ENCODE peak calls at places on chromosomes 12 and 14, in four cellular contexts. E, Y, H and S are unnamed samples.

GRCh38 chr12:6551063-6551461 is 4.8 kb downstream of the IFFO1 start:
- DNase-seq in Y (no peak), H (no peak), E (no peak), S (no peak)

GRCh38 chr14:33844118-33844517 is 106.8 kb downstream of the EGLN3 start:
- DNase-seq in Y (no peak), H (no peak), E (no peak), S (no peak)

GRCh38 chr12:112496493-112496892 is 77.7 kb downstream of the PTPN11 start:
- DNase-seq in H (no peak), E (no peak), Y (no peak), S (no peak)

GRCh38 chr12:30719060-30719459 is 23.4 kb upstream of the IPO8 start:
- DNase-seq in E (no peak), H (no peak), Y (peak; percentile 92), S (no peak)

GRCh38 chr12:94586589-94587259 is 63.6 kb downstream of the TMCC3 start:
- DNase-seq in Y (no peak), H (no peak), E (no peak), S (no peak)

GRCh38 chr12:571795-572531 is 91.3 kb downstream of the NINJ2 start:
- DNase-seq in E (peak; percentile 53), H (no peak), Y (no peak), S (no peak)

GRCh38 chr12:26195250-26195640 is at the start of gene SSPN:
- DNase-seq in E (peak; percentile 43), H (peak; percentile 62), Y (peak; percentile 54), S (no peak)

GRCh38 chr12:106747973-106748436 is 26.5 kb upstream of the RIC8B start:
- DNase-seq in Y (no peak), H (no peak), E (no peak), S (no peak)

GRCh38 chr12:29396774-29397173 is 15.8 kb upstream of the ERGIC2 start:
- DNase-seq in H (no peak), Y (no peak), E (no peak), S (no peak)